ENCODE peak calls at places on chromosome 12, in nine cellular contexts. J is epithelial cell of esophagus; T is Jurkat, Clone E6-1; N is HepG2; X is AG10803; G is CD8-positive, alpha-beta T cell; Q is CD4-positive, CD25-positive, alpha-beta regulatory T cell; R is cardiac muscle cell; L is CD4-positive, alpha-beta memory T cell. P is an unnamed sample.

GRCh38 chr12:27969011-27969900 is 3.3 kb downstream of the PTHLH start:
- DNase-seq in J (peak; percentile 47), T (no peak), N (no peak), X (no peak), G (no peak), Q (no peak), R (peak; percentile 55), L (no peak), P (peak; percentile 73)

GRCh38 chr12:113769322-113769721 is 196.8 kb downstream of the RBM19 start:
- DNase-seq in J (no peak), T (no peak), N (no peak), X (no peak), G (no peak), Q (no peak), R (no peak), L (no peak), P (no peak)

GRCh38 chr12:12747281-12747680 is 30.1 kb downstream of the CDKN1B start:
- DNase-seq in J (no peak), T (no peak), N (no peak), X (no peak), G (no peak), Q (no peak), R (peak; percentile 26), L (no peak), P (no peak)

GRCh38 chr12:12297201-12297830 is 30.5 kb upstream of the LRP6 start:
- DNase-seq in J (no peak), T (no peak), N (no peak), X (no peak), G (no peak), Q (no peak), R (no peak), L (no peak), P (no peak)

GRCh38 chr12:52244615-52244994 is 11.6 kb downstream of the KRT7 start:
- DNase-seq in J (no peak), T (no peak), N (no peak), X (no peak), G (no peak), Q (no peak), R (no peak), L (no peak), P (no peak)

GRCh38 chr12:26918321-26919215 is 19.2 kb downstream of the INTS13 start:
- DNase-seq in J (peak; percentile 33), T (no peak), N (no peak), X (no peak), G (no peak), Q (no peak), R (no peak), L (no peak), P (peak; percentile 19)

GRCh38 chr12:121549075-121549474 is 31.7 kb downstream of the KDM2B start:
- DNase-seq in J (no peak), T (no peak), N (no peak), X (no peak), G (no peak), Q (no peak), R (no peak), L (no peak), P (no peak)

GRCh38 chr12:110689601-110690430 is 901 bp upstream of the HVCN1 start:
- DNase-seq in J (peak; percentile 32), T (peak; percentile 80), N (no peak), X (peak; percentile 12), G (peak; percentile 67), Q (peak; percentile 91), R (no peak), L (peak; percentile 53), P (peak; percentile 42)

GRCh38 chr12:116442981-116443380 is 116.2 kb upstream of the MAP1LC3B2 start:
- DNase-seq in J (peak; percentile 79), T (no peak), N (no peak), X (peak; percentile 75), G (no peak), Q (no peak), R (no peak), L (no peak), P (peak; percentile 54)

DNA sequence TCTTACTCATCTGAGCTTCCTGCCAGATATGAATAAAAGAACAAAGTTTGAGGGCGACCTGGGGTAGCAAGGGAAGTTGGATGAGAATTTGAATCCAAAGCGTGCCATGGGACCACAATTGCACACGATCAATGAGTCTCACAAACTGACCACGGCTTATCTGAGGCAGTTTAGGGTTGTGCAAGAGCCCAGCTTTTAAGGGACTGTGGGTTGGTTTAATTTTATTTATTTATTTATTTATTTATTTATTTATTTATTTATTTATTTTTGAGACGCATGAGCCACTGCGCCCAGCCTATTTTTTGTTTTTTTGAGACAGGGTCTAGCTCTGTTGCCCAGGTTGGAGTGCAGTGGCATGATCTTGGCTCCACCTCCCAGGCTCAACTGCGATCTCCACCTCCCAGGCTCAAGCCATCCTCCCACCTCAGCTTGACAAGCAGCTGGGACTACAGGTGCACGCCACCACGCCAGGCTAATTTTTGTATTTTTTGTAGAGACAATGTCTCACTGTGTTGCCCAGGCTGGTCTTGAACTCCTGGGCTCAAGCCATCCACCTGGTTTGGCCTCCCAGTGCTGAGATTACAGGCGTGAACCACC is 1.1 kb downstream of the AMDHD1 start:
- DNase-seq in J (no peak), T (no peak), N (no peak), X (no peak), G (no peak), Q (no peak), R (no peak), L (no peak), P (peak; percentile 0)
- H3K4me3 ChIP-seq in J (no peak overlapping the region), T (no peak overlapping the region), N (peak overlapping the region; percentile 92), X (no peak overlapping the region), G (no peak overlapping the region), Q (peak overlapping the region; percentile 85), R (no peak overlapping the region), L (no peak overlapping the region), P (no peak overlapping the region)

GRCh38 chr12:69046372-69046771 is 113.4 kb upstream of the CPM start:
- DNase-seq in J (no peak), T (no peak), N (peak; percentile 84), X (peak; percentile 26), G (no peak), Q (no peak), R (no peak), L (no peak), P (no peak)

GRCh38 chr12:69045430-69045829 is 112.5 kb upstream of the CPM start:
- DNase-seq in J (no peak), T (no peak), N (no peak), X (no peak), G (no peak), Q (no peak), R (no peak), L (no peak), P (no peak)

GRCh38 chr12:69046920-69047319 is 113.9 kb upstream of the CPM start:
- DNase-seq in J (no peak), T (no peak), N (no peak), X (no peak), G (no peak), Q (no peak), R (no peak), L (no peak), P (no peak)

GRCh38 chr12:69044887-69045286 is 111.9 kb upstream of the CPM start:
- DNase-seq in J (peak; percentile 76), T (no peak), N (no peak), X (no peak), G (no peak), Q (no peak), R (no peak), L (no peak), P (no peak)

GRCh38 chr12:69047990-69048389 is 115.0 kb upstream of the CPM start:
- DNase-seq in J (no peak), T (no peak), N (no peak), X (no peak), G (no peak), Q (no peak), R (no peak), L (no peak), P (no peak)
- H3K4me3 ChIP-seq in J (no peak overlapping the region), T (no peak overlapping the region), N (no peak overlapping the region), X (no peak overlapping the region), G (no peak overlapping the region), Q (no peak overlapping the region), R (no peak overlapping the region), L (no peak overlapping the region), P (no peak overlapping the region)

DNA sequence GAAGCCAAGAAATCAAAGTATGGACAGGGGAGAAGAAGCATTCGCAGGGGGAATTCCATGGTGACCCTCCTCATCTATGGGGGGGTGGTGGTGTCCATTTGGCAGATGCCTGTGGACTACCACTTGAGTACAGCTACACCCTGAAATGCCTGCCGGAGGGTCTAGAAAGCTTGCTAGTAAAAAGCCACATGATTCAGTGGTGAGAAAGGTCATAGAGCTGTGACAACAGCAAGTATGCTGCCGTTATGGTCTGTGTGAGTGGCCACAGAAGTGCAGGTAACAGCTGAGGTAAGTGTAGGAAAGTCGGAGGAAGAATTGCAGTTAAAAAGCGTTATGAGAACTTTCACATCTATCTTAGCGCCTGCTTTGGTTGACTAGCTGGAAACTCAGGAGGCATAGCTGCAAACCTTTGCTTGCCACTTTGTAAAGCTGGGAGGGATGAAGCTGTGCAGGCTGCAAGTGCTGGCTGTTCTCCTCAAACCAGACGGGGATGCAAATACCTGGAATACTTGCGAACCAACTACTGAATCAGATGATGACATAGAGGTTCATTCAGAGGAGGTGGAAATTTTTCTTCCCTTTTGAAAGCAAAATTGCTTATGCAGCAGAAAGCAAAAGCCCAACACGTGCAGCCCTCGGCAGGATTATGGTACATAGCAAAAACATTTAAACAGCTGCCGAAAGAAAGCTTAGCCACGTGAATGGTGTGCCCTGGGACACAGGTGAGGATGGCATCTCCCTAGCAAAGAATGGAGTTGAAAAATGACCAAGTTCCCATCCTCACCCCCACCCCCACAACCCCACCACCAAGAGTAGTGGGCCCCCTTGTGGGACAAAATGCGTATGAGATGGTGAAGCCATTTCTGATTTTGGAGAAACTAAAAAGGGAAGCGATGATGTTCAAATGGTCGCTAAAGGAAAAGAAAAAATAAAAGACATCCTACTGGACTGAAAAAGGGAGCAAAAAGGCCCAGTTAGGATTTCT is 287.0 kb downstream of the RERGL start:
- DNase-seq in J (no peak), T (no peak), N (no peak), X (no peak), G (no peak), Q (no peak), R (no peak), L (no peak), P (no peak)
- H3K4me3 ChIP-seq in J (no peak overlapping the region), T (no peak overlapping the region), N (no peak overlapping the region), X (no peak overlapping the region), G (no peak overlapping the region), Q (no peak overlapping the region), R (no peak overlapping the region), L (no peak overlapping the region), P (no peak overlapping the region)

GRCh38 chr12:6960291-6961277 is 9.4 kb downstream of the PTPN6 start:
- DNase-seq in J (no peak), T (no peak), N (no peak), X (peak; percentile 32), G (no peak), Q (peak; percentile 72), R (no peak), L (peak; percentile 40), P (peak; percentile 51)

GRCh38 chr12:6961278-6961694 is 9.2 kb downstream of the PHB2 start:
- DNase-seq in J (peak; percentile 76), T (no peak), N (no peak), X (peak; percentile 66), G (peak; percentile 94), Q (peak; percentile 94), R (no peak), L (peak; percentile 86), P (peak; percentile 81)

GRCh38 chr12:6963016-6963731 is 7.3 kb downstream of the PHB2 start:
- DNase-seq in J (peak; percentile 95), T (no peak), N (no peak), X (no peak), G (no peak), Q (no peak), R (no peak), L (no peak), P (no peak)

GRCh38 chr12:6962285-6963015 is 8.0 kb downstream of the PHB2 start:
- DNase-seq in J (no peak), T (no peak), N (no peak), X (no peak), G (no peak), Q (no peak), R (peak; percentile 9), L (no peak), P (no peak)

GRCh38 chr12:6961695-6962284 is 8.7 kb downstream of the PHB2 start:
- DNase-seq in J (peak; percentile 78), T (no peak), N (peak; percentile 81), X (peak; percentile 72), G (peak; percentile 52), Q (peak; percentile 79), R (peak; percentile 83), L (peak; percentile 52), P (peak; percentile 87)
- H3K4me3 ChIP-seq in J (peak overlapping the region; percentile 98), T (no peak overlapping the region), N (peak overlapping the region; percentile 74), X (peak overlapping the region; percentile 33), G (peak overlapping the region; percentile 0), Q (peak overlapping the region; percentile 65), R (no peak overlapping the region), L (peak overlapping the region; percentile 19), P (peak overlapping the region; percentile 51)

P was measured in GM23248.